ENCODE peak calls at places on chromosomes 2 and 18, in four cellular contexts. One of them, this sample, is unnamed. For H3K27me3 and H3K4me1, the result is how much of the 10 kb centered on the place peaks cover.

GRCh38 chr2:163395602-163396001 is 340.2 kb downstream of the FIGN start:
- DNase-seq in RWPE2: no peak
- DNase-seq in hepatocyte: no peak
- DNase-seq in MM.1S: no peak
- DNase-seq in this sample: no peak

GRCh38 chr18:48376406-48376805 is 32.8 kb downstream of the ZBTB7C start:
- DNase-seq in RWPE2: no peak
- DNase-seq in MM.1S: no peak
- DNase-seq in hepatocyte: no peak
- DNase-seq in this sample: no peak

GRCh38 chr2:240602266-240603050 is 15.9 kb downstream of the CAPN10 start:
- DNase-seq in RWPE2: peak
- DNase-seq in hepatocyte: no peak
- DNase-seq in MM.1S: no peak
- DNase-seq in this sample: no peak

GRCh38 chr2:61811821-61812220 is 42.0 kb downstream of the FAM161A start:
- DNase-seq in MM.1S: no peak
- DNase-seq in RWPE2: no peak
- DNase-seq in hepatocyte: peak
- DNase-seq in this sample: no peak

GRCh38 chr2:10537522-10538195 is 89.5 kb upstream of the ODC1 start:
- DNase-seq in MM.1S: no peak
- DNase-seq in hepatocyte: no peak
- DNase-seq in RWPE2: no peak
- DNase-seq in this sample: no peak

GRCh38 chr2:160334028-160334729 is 134.1 kb upstream of the ITGB6 start:
- DNase-seq in RWPE2: no peak
- DNase-seq in hepatocyte: no peak
- DNase-seq in MM.1S: no peak
- DNase-seq in this sample: no peak

GRCh38 chr18:77207540-77207939 is 42.1 kb upstream of the GALR1 start:
- DNase-seq in RWPE2: no peak
- DNase-seq in hepatocyte: peak
- DNase-seq in MM.1S: peak
- DNase-seq in this sample: peak

GRCh38 chr18:61322265-61322873 is 10.9 kb upstream of the CDH20 start:
- DNase-seq in RWPE2: no peak
- DNase-seq in MM.1S: peak
- DNase-seq in hepatocyte: peak
- DNase-seq in this sample: no peak

GRCh38 chr2:238026953-238027505 is 33.8 kb upstream of the SCLY start:
- DNase-seq in hepatocyte: no peak
- DNase-seq in RWPE2: no peak
- DNase-seq in MM.1S: no peak
- DNase-seq in this sample: no peak

GRCh38 chr2:163800889-163801498 is 65.2 kb upstream of the FIGN start:
- DNase-seq in hepatocyte: peak
- DNase-seq in MM.1S: no peak
- DNase-seq in RWPE2: no peak
- DNase-seq in this sample: no peak

GRCh38 chr2:150282821-150283309 is 204.6 kb downstream of the RND3 start:
- DNase-seq in MM.1S: no peak
- DNase-seq in hepatocyte: no peak
- DNase-seq in RWPE2: no peak
- DNase-seq in this sample: no peak

GRCh38 chr2:219783551-219783950 is 156.1 kb downstream of the SLC4A3 start:
- DNase-seq in RWPE2: no peak
- DNase-seq in hepatocyte: no peak
- DNase-seq in MM.1S: no peak
- DNase-seq in this sample: no peak

GRCh38 chr2:215579809-215580208 is 143.9 kb upstream of the FN1 start:
- DNase-seq in RWPE2: no peak
- DNase-seq in hepatocyte: peak
- DNase-seq in MM.1S: no peak
- DNase-seq in this sample: no peak

GRCh38 chr18:58937204-58937603 is 72.5 kb downstream of the ZNF532 start:
- DNase-seq in MM.1S: no peak
- DNase-seq in hepatocyte: no peak
- DNase-seq in RWPE2: no peak
- DNase-seq in this sample: no peak

GRCh38 chr2:203811491-203812221 is 55.9 kb upstream of the CTLA4 start:
- DNase-seq in hepatocyte: peak
- DNase-seq in MM.1S: peak
- DNase-seq in RWPE2: peak
- DNase-seq in this sample: peak

GRCh38 chr2:240286596-240286995 is 146.1 kb upstream of the OTOS start:
- DNase-seq in MM.1S: no peak
- DNase-seq in hepatocyte: no peak
- DNase-seq in RWPE2: no peak
- DNase-seq in this sample: no peak

GRCh38 chr18:24915547-24915946 is 436.4 kb downstream of the ZNF521 start:
- DNase-seq in MM.1S: no peak
- DNase-seq in RWPE2: no peak
- DNase-seq in hepatocyte: no peak
- DNase-seq in this sample: no peak

GRCh38 chr2:160205511-160205910 is 5.4 kb upstream of the ITGB6 start:
- DNase-seq in MM.1S: no peak
- DNase-seq in RWPE2: peak
- DNase-seq in hepatocyte: peak
- DNase-seq in this sample: no peak

GRCh38 chr2:216632321-216632951 is 784 bp upstream of the IGFBP2 start:
- DNase-seq in MM.1S: no peak
- DNase-seq in RWPE2: no peak
- DNase-seq in hepatocyte: no peak
- DNase-seq in this sample: no peak

GRCh38 chr2:227228061-227228667 is 63.7 kb downstream of the COL4A3 start:
- DNase-seq in RWPE2: no peak
- DNase-seq in hepatocyte: no peak
- DNase-seq in MM.1S: no peak
- DNase-seq in this sample: no peak

GRCh38 chr2:180732337-180732736 is 248.1 kb upstream of the UBE2E3 start:
- DNase-seq in RWPE2: no peak
- DNase-seq in MM.1S: no peak
- DNase-seq in hepatocyte: no peak
- DNase-seq in this sample: no peak

GRCh38 chr2:157055660-157056199 is 201.8 kb upstream of the GALNT5 start:
- DNase-seq in hepatocyte: peak
- DNase-seq in MM.1S: peak
- DNase-seq in RWPE2: no peak
- DNase-seq in this sample: no peak

GRCh38 chr2:50613161-50613560 is 418.8 kb downstream of the NRXN1 start:
- DNase-seq in RWPE2: no peak
- DNase-seq in hepatocyte: no peak
- DNase-seq in MM.1S: no peak
- DNase-seq in this sample: no peak

GRCh38 chr2:134773372-134774073 is 54.7 kb upstream of the TMEM163 start:
- DNase-seq in MM.1S: peak
- DNase-seq in RWPE2: no peak
- DNase-seq in hepatocyte: no peak
- DNase-seq in this sample: no peak

GRCh38 chr2:69767034-69767433 is 25.1 kb downstream of the ANXA4 start:
- DNase-seq in MM.1S: no peak
- DNase-seq in RWPE2: no peak
- DNase-seq in hepatocyte: no peak
- DNase-seq in this sample: no peak

GRCh38 chr2:188810591-188810990 is 163.6 kb upstream of the COL3A1 start:
- DNase-seq in MM.1S: no peak
- DNase-seq in RWPE2: no peak
- DNase-seq in hepatocyte: no peak
- DNase-seq in this sample: no peak

GRCh38 chr18:73691118-73691517 is 456.5 kb downstream of the FBXO15 start:
- DNase-seq in RWPE2: no peak
- DNase-seq in MM.1S: no peak
- DNase-seq in hepatocyte: no peak
- DNase-seq in this sample: no peak

GRCh38 chr2:201600906-201601305 is 42.4 kb downstream of the TMEM237 start:
- DNase-seq in RWPE2: no peak
- DNase-seq in MM.1S: no peak
- DNase-seq in hepatocyte: no peak
- DNase-seq in this sample: no peak

GRCh38 chr18:56935531-56936040 is 211.3 kb upstream of the BOD1L2 start:
- DNase-seq in MM.1S: no peak
- DNase-seq in RWPE2: no peak
- DNase-seq in hepatocyte: no peak
- DNase-seq in this sample: no peak

GRCh38 chr2:121977326-121977725 is 221.9 kb downstream of the TSN start:
- DNase-seq in MM.1S: no peak
- DNase-seq in RWPE2: no peak
- DNase-seq in hepatocyte: no peak
- DNase-seq in this sample: no peak
- H3K27ac ChIP-seq in MM.1S: no peak
- H3K27ac ChIP-seq in RWPE2: no peak
- H3K27ac ChIP-seq in hepatocyte: no peak
- H3K27ac ChIP-seq in this sample: no peak

DNA sequence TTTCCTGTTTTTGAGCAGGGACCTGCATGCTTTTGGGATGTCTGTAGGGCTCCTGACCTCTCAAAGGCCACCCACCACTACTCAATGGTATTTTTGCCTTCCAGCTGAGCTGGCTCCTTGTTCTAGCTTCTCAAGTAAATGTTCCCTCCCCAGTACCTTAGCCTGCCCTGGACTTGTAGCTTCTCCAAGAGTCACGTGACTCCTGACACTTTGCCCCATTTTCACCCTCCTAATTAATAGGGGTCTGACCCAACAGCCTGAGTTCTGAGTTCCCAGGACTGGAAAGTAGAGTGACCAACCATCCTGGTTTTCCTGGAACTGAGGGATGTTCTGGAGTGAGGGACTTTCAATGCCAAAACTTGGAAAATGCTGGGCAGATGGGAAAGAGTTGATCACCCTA is 4.0 kb downstream of the LBX2 start:
- DNase-seq in hepatocyte: no peak
- DNase-seq in RWPE2: no peak
- DNase-seq in MM.1S: no peak
- DNase-seq in this sample: no peak
- H3K27me3 ChIP-seq in hepatocyte: under half
- H3K27me3 ChIP-seq in RWPE2: under half
- H3K27me3 ChIP-seq in MM.1S: under half
- H3K27me3 ChIP-seq in this sample: under half

DNA sequence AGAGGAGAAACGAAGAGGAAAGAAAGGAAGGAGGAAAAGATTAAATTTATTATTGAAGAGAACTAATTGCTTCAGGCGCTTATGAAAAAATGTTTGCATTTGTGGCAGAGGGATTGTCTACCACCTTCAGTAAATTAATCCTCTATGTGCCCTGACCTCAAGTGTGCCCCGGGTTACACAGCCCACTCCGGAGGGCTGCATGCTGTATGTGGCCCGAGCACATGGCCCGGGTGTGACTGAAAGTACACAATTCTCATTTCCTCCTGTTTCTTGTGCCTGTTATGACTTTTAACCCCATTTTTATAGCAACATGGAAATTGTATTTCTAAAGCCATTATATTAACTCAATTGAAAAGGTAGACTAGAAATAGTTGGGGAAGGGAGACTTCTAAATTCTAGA is 38.8 kb downstream of the ZEB2 start:
- DNase-seq in RWPE2: no peak
- DNase-seq in hepatocyte: no peak
- DNase-seq in MM.1S: no peak
- DNase-seq in this sample: no peak
- H3K4me1 ChIP-seq in RWPE2: under half
- H3K4me1 ChIP-seq in hepatocyte: under half
- H3K4me1 ChIP-seq in MM.1S: under half
- H3K4me1 ChIP-seq in this sample: under half

DNA sequence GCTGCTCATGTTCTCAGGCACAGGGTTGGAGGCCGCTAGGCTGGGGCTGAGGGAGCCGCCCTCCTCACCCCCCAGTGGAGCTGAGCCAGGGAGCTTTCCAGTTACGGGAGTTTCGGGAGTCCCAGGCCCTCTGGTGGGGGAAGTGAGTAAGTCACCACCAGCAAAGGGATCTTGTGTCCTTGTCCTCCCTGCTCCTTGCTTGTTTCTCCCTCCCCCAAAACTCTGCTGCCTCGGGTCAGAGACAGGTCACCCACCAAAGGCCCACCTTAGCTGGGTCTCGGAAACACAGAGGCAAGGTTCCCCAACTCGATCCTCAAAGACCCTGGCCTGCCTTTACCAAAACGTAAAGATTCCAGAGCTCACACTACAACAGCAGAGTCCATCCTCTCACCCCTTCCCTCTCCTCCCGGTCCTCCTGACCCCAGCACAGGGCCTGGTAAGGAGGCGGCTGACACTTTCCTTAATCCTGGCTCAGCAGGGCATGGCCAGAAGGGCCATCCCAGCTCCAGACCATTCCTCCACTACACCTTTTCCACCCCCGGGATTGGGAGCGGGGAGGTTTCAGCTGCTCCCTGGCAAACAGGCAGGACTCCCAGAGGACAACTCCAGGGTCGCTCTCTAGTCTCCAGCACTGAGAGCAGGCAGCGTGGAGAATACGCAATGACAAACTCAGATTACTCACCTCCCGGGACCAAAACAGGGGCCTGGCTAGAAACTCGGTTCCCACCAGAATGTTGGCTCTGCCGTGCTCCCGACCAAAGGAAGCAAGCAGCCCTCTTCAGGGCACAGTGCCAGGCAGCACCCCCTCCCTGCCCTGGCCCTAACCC is 60.7 kb upstream of the POMC start:
- DNase-seq in MM.1S: peak
- DNase-seq in RWPE2: no peak
- DNase-seq in hepatocyte: peak
- DNase-seq in this sample: no peak
- H3K27ac ChIP-seq in MM.1S: no peak
- H3K27ac ChIP-seq in RWPE2: no peak
- H3K27ac ChIP-seq in hepatocyte: peak
- H3K27ac ChIP-seq in this sample: no peak

This sample was measured in CD8-positive, alpha-beta memory T cell.